ENCODE peak calls at places on chromosomes 16 and 17, in seven cellular contexts. J is NCI-H187; T is stimulated activated CD8-positive, alpha-beta memory T cell treated with anti-CD3 and anti-CD28 coated beads, Interleukin-12 subunit alpha, Interleukin-12 subunit beta, amount 100 ng/mL, for 4 hours; K is activated gamma-delta T cell treated with anti-CD3 and anti-CD28 coated beads, Interleukin-2, amount 50 U/mL, for 16 hours; R is naive thymus-derived CD8-positive, alpha-beta T cell; O is head of caudate nucleus; L is amygdala. W is an unnamed sample.

GRCh38 chr17:4340914-4341615 is 25.4 kb downstream of the UBE2G1 start:
- DNase-seq in J (no peak), T (no peak), K (no peak), R (no peak), O (no peak), L (no peak), W (no peak)

GRCh38 chr17:56819431-56820145 is 14.1 kb downstream of the C17orf67 start:
- DNase-seq in J (peak), T (peak), K (peak), R (peak), O (peak), L (peak), W (peak)

GRCh38 chr17:76163919-76164318 is 22.9 kb upstream of the FOXJ1 start:
- DNase-seq in J (no peak), T (no peak), K (no peak), R (no peak), O (no peak), L (no peak), W (no peak)

GRCh38 chr16:56107944-56108583 is 83.2 kb upstream of the GNAO1 start:
- DNase-seq in J (no peak), T (no peak), K (no peak), R (no peak), O (peak), L (peak), W (peak)

GRCh38 chr16:4500283-4500682 is 24.1 kb downstream of the HMOX2 start:
- DNase-seq in J (no peak), T (no peak), K (no peak), R (no peak), O (no peak), L (no peak), W (no peak)

GRCh38 chr17:65896889-65897288 is 295.0 kb downstream of the CEP112 start:
- DNase-seq in J (no peak), T (no peak), K (no peak), R (no peak), O (no peak), L (no peak), W (no peak)

GRCh38 chr16:50684823-50685455 is 3.8 kb upstream of the SNX20 start:
- DNase-seq in J (no peak), T (no peak), K (no peak), R (no peak), O (no peak), L (no peak), W (no peak)

GRCh38 chr17:14080847-14081251 is 11.5 kb downstream of the COX10 start:
- DNase-seq in J (no peak), T (no peak), K (no peak), R (no peak), O (no peak), L (no peak), W (no peak)

GRCh38 chr17:61007980-61008379 is 330.3 kb downstream of the BCAS3 start:
- DNase-seq in J (no peak), T (no peak), K (no peak), R (no peak), O (no peak), L (no peak), W (no peak)